ENCODE peak calls at places on chromosomes 4 and X, in seven cellular contexts. One of them, this sample, is unnamed. For H3K4me1, the result is how much of the 10 kb centered on the place peaks cover.

GRCh38 chr4:2298548-2298991 is 36.7 kb upstream of the MXD4 start:
- DNase-seq in mesenchymal stem cell: no peak
- DNase-seq in IMR-90: no peak
- DNase-seq in neuronal stem cell: no peak
- DNase-seq in H1: no peak
- DNase-seq in H9: no peak
- DNase-seq in mesendoderm: no peak
- DNase-seq in this sample: no peak

GRCh38 chr4:39502034-39502658 is 25.1 kb downstream of the UGDH start:
- DNase-seq in H9: no peak
- DNase-seq in H1: no peak
- DNase-seq in mesendoderm: no peak
- DNase-seq in IMR-90: peak
- DNase-seq in mesenchymal stem cell: peak
- DNase-seq in neuronal stem cell: no peak
- DNase-seq in this sample: peak

GRCh38 chrX:155179343-155179997 is 36.8 kb upstream of the VBP1 start:
- DNase-seq in H1: no peak
- DNase-seq in H9: no peak
- DNase-seq in mesendoderm: no peak
- DNase-seq in mesenchymal stem cell: no peak
- DNase-seq in IMR-90: no peak
- DNase-seq in neuronal stem cell: no peak
- DNase-seq in this sample: no peak

GRCh38 chrX:56600141-56600540 is 36.7 kb downstream of the UBQLN2 start:
- DNase-seq in H1: no peak
- DNase-seq in IMR-90: peak
- DNase-seq in mesendoderm: no peak
- DNase-seq in neuronal stem cell: no peak
- DNase-seq in mesenchymal stem cell: no peak
- DNase-seq in H9: no peak
- DNase-seq in this sample: no peak

GRCh38 chrX:124274438-124275166 is 57.9 kb upstream of the TEX13D start:
- DNase-seq in mesendoderm: peak
- DNase-seq in neuronal stem cell: no peak
- DNase-seq in H1: no peak
- DNase-seq in IMR-90: no peak
- DNase-seq in H9: peak
- DNase-seq in mesenchymal stem cell: no peak
- DNase-seq in this sample: no peak

GRCh38 chr4:2243682-2244380 is 1.9 kb upstream of the HAUS3 start:
- DNase-seq in mesendoderm: peak
- DNase-seq in IMR-90: peak
- DNase-seq in H1: no peak
- DNase-seq in mesenchymal stem cell: peak
- DNase-seq in H9: peak
- DNase-seq in neuronal stem cell: no peak
- DNase-seq in this sample: peak

GRCh38 chr4:77012726-77013125 is 63.1 kb downstream of the CCNI start:
- DNase-seq in IMR-90: no peak
- DNase-seq in neuronal stem cell: no peak
- DNase-seq in H9: no peak
- DNase-seq in mesendoderm: peak
- DNase-seq in mesenchymal stem cell: no peak
- DNase-seq in H1: no peak
- DNase-seq in this sample: no peak

GRCh38 chr4:182916483-182917181 is 554 bp downstream of the DCTD start:
- DNase-seq in mesenchymal stem cell: peak
- DNase-seq in IMR-90: peak
- DNase-seq in neuronal stem cell: peak
- DNase-seq in mesendoderm: peak
- DNase-seq in H1: no peak
- DNase-seq in H9: peak
- DNase-seq in this sample: no peak

GRCh38 chr4:8278421-8279287 is 9.1 kb downstream of the HTRA3 start:
- DNase-seq in IMR-90: peak
- DNase-seq in mesendoderm: no peak
- DNase-seq in mesenchymal stem cell: peak
- DNase-seq in H9: no peak
- DNase-seq in H1: no peak
- DNase-seq in neuronal stem cell: no peak
- DNase-seq in this sample: no peak

GRCh38 chrX:86946569-86946968 is 571.0 kb upstream of the KLHL4 start:
- DNase-seq in mesenchymal stem cell: peak
- DNase-seq in neuronal stem cell: peak
- DNase-seq in IMR-90: peak
- DNase-seq in mesendoderm: peak
- DNase-seq in H9: no peak
- DNase-seq in H1: no peak
- DNase-seq in this sample: no peak

GRCh38 chrX:120457766-120458180 is 11.3 kb downstream of the LAMP2 start:
- DNase-seq in mesenchymal stem cell: peak
- DNase-seq in H9: no peak
- DNase-seq in IMR-90: peak
- DNase-seq in neuronal stem cell: no peak
- DNase-seq in H1: no peak
- DNase-seq in mesendoderm: no peak
- DNase-seq in this sample: no peak

GRCh38 chr4:1376391-1376840 is 29.4 kb downstream of the UVSSA start:
- DNase-seq in mesendoderm: no peak
- DNase-seq in IMR-90: no peak
- DNase-seq in H1: no peak
- DNase-seq in mesenchymal stem cell: no peak
- DNase-seq in H9: no peak
- DNase-seq in neuronal stem cell: no peak
- DNase-seq in this sample: no peak

GRCh38 chr4:117284736-117285135 is 199.4 kb upstream of the TRAM1L1 start:
- DNase-seq in mesendoderm: no peak
- DNase-seq in IMR-90: no peak
- DNase-seq in neuronal stem cell: no peak
- DNase-seq in H1: no peak
- DNase-seq in H9: no peak
- DNase-seq in mesenchymal stem cell: no peak
- DNase-seq in this sample: no peak

GRCh38 chrX:42740456-42740855 is 37.5 kb downstream of the PPP1R2C start:
- DNase-seq in H9: no peak
- DNase-seq in neuronal stem cell: no peak
- DNase-seq in H1: no peak
- DNase-seq in IMR-90: no peak
- DNase-seq in mesendoderm: no peak
- DNase-seq in mesenchymal stem cell: no peak
- DNase-seq in this sample: no peak

GRCh38 chr4:141347738-141348524 is 127.2 kb downstream of the ZNF330 start:
- DNase-seq in H9: no peak
- DNase-seq in mesenchymal stem cell: peak
- DNase-seq in neuronal stem cell: no peak
- DNase-seq in H1: no peak
- DNase-seq in mesendoderm: no peak
- DNase-seq in IMR-90: peak
- DNase-seq in this sample: no peak

DNA sequence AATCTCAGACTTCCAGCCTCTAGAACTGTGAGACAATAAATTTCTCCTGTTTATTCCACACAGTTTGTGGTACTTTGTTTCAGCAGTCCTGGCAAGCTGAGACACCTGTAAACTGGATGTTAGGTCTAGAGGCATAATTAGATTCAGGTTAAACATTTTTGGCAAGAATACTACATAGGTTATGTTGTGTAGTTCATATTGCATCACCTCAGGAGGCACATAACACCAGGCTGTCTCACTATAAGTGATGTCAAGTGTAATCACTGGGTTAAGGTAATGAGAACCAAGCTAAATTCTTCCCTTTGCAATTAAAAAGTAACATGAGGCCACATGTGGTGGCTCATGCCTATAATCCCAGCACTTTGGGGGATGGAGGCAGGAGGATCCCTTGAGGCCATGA is 214.2 kb downstream of the ZNF674 start:
- DNase-seq in H1: no peak
- DNase-seq in mesendoderm: no peak
- DNase-seq in neuronal stem cell: no peak
- DNase-seq in mesenchymal stem cell: no peak
- DNase-seq in IMR-90: no peak
- DNase-seq in H9: no peak
- DNase-seq in this sample: no peak
- H3K4me1 ChIP-seq in H1: under half
- H3K4me1 ChIP-seq in mesendoderm: under half
- H3K4me1 ChIP-seq in neuronal stem cell: under half
- H3K4me1 ChIP-seq in mesenchymal stem cell: under half
- H3K4me1 ChIP-seq in IMR-90: under half
- H3K4me1 ChIP-seq in H9: under half
- H3K4me1 ChIP-seq in this sample: under half

DNA sequence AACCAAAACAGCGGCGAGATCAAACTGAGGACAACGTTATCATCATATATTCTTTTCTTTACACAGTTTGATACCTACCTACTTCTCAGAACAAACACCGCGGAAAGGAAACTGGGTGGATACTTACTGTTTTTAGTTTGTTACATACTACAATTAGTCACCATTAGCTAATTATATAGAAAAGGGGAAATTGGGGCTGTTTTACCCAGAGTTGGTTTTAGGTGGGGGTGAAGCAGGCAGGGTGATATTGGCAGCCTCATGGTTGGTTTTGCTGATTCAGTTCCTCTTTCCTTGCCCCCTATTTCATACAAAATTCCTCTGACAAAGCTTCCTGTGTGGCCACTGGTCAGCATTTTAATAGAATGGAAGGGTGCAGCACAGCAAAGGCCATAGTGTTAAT is 77.8 kb downstream of the SORBS2 start:
- DNase-seq in H1: no peak
- DNase-seq in mesendoderm: no peak
- DNase-seq in mesenchymal stem cell: no peak
- DNase-seq in IMR-90: no peak
- DNase-seq in neuronal stem cell: no peak
- DNase-seq in H9: no peak
- DNase-seq in this sample: peak
- H3K4ac ChIP-seq in H1: no peak
- H3K4ac ChIP-seq in mesendoderm: no peak
- H3K4ac ChIP-seq in mesenchymal stem cell: no peak
- H3K4ac ChIP-seq in IMR-90: no peak
- H3K4ac ChIP-seq in neuronal stem cell: no peak
- H3K4ac ChIP-seq in H9: no peak
- H3K4ac ChIP-seq in this sample: no peak

GRCh38 chr4:101156619-101157310 is 190.6 kb downstream of the PPP3CA start:
- DNase-seq in mesendoderm: peak
- DNase-seq in H9: no peak
- DNase-seq in neuronal stem cell: no peak
- DNase-seq in H1: no peak
- DNase-seq in IMR-90: peak
- DNase-seq in mesenchymal stem cell: no peak
- DNase-seq in this sample: no peak
- H3K4me1 ChIP-seq in mesendoderm: under half
- H3K4me1 ChIP-seq in H9: under half
- H3K4me1 ChIP-seq in neuronal stem cell: under half
- H3K4me1 ChIP-seq in H1: under half
- H3K4me1 ChIP-seq in IMR-90: under half
- H3K4me1 ChIP-seq in mesenchymal stem cell: under half
- H3K4me1 ChIP-seq in this sample: under half

GRCh38 chr4:73585345-73585744 is 34.9 kb downstream of the RASSF6 start:
- DNase-seq in H1: no peak
- DNase-seq in neuronal stem cell: no peak
- DNase-seq in H9: no peak
- DNase-seq in mesendoderm: no peak
- DNase-seq in mesenchymal stem cell: no peak
- DNase-seq in IMR-90: no peak
- DNase-seq in this sample: no peak
- H3K4ac ChIP-seq in H1: no peak
- H3K4ac ChIP-seq in neuronal stem cell: no peak
- H3K4ac ChIP-seq in H9: no peak
- H3K4ac ChIP-seq in mesendoderm: no peak
- H3K4ac ChIP-seq in mesenchymal stem cell: no peak
- H3K4ac ChIP-seq in IMR-90: no peak
- H3K4ac ChIP-seq in this sample: no peak

DNA sequence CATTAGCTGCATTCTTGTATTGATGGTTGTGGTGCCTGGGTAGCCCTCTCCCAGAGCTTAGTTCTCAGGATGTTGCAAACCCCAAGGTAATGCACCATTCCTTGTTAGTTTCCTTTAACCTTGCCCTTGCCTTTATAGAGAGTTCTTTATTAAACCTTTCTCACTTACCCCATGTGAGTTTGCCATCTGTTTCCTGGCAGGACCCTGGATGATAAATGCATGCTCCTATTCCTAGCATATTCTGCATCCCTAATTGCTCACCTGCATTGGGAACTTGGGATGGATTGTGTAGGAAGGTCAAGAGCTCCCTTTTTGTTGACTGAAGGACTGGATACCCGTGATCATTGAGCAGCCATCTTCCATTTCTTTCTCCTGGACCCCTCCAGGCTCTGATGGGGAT is 59.9 kb upstream of the AP1S2 start:
- DNase-seq in neuronal stem cell: no peak
- DNase-seq in mesenchymal stem cell: no peak
- DNase-seq in IMR-90: no peak
- DNase-seq in mesendoderm: no peak
- DNase-seq in H1: no peak
- DNase-seq in H9: no peak
- DNase-seq in this sample: no peak
- H3K4me1 ChIP-seq in neuronal stem cell: under half
- H3K4me1 ChIP-seq in mesenchymal stem cell: under half
- H3K4me1 ChIP-seq in IMR-90: under half
- H3K4me1 ChIP-seq in mesendoderm: under half
- H3K4me1 ChIP-seq in H1: under half
- H3K4me1 ChIP-seq in H9: under half
- H3K4me1 ChIP-seq in this sample: under half